ENCODE peak calls at places on chromosomes 11 and 22, in seven cellular contexts. K, O, R, T, L, D and M are unnamed samples.

GRCh38 chr11:64772318-64773018 is 5.9 kb downstream of the SF1 start:
- DNase-seq in K (no peak), O (no peak), R (no peak), T (no peak), L (no peak), D (no peak), M (no peak)

GRCh38 chr11:27904358-27905055 is 203.4 kb downstream of the KIF18A start:
- DNase-seq in K (no peak), O (no peak), R (no peak), T (peak), L (no peak), D (no peak), M (no peak)

GRCh38 chr11:101267654-101268053 is 138.0 kb upstream of the PGR start:
- DNase-seq in K (no peak), O (no peak), R (no peak), T (no peak), L (no peak), D (no peak), M (no peak)

GRCh38 chr11:102345923-102346322 is 1.1 kb upstream of the BIRC2 start:
- DNase-seq in K (no peak), O (no peak), R (no peak), T (peak), L (no peak), D (no peak), M (no peak)

GRCh38 chr11:120168960-120169681 is 31.2 kb upstream of the TRIM29 start:
- DNase-seq in K (peak), O (peak), R (peak), T (peak), L (peak), D (peak), M (peak)

GRCh38 chr11:1257916-1258315 is 35.0 kb downstream of the MUC5B start:
- DNase-seq in K (no peak), O (no peak), R (no peak), T (no peak), L (no peak), D (no peak), M (no peak)

GRCh38 chr22:39808087-39808486 is 85.5 kb downstream of the ENTHD1 start:
- DNase-seq in K (no peak), O (no peak), R (peak), T (no peak), L (peak), D (peak), M (peak)

GRCh38 chr11:59729884-59730283 is 16.2 kb upstream of the OR10V1 start:
- DNase-seq in K (no peak), O (no peak), R (no peak), T (no peak), L (no peak), D (no peak), M (no peak)

DNA sequence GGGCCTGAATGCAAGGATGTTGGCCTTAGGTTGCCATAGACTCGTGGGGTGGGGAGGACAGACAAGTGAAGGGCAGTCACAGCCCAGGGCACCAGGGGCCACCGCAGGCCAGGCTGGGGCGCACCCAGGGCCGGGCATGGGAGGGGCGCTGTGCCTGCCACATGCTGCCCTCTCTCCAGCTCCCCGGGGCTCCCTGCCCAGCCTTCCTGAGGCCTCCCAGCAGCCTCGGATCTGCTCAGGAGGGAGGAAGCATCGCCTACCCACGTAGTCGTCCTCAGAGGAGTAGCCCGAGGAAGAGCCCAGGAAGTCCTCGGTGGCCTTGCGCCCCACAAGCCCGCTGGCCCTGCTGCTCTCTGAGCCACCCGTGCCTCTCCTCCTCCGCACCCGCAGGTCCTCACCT is 5.2 kb downstream of the SUN2 start:
- DNase-seq in K (no peak), O (no peak), R (no peak), T (no peak), L (no peak), D (no peak), M (no peak)
- H3K27ac ChIP-seq in K (peak), O (no peak), R (no peak), T (no peak), L (no peak), D (peak), M (no peak)

GRCh38 chr11:13292970-13293369 is 15.4 kb downstream of the BMAL1 start:
- DNase-seq in K (no peak), O (no peak), R (peak), T (no peak), L (no peak), D (no peak), M (no peak)
- TF ChIP-seq CTCF in K (no peak), O (no peak), R (peak), T (no peak), L (no peak), D (no peak), M (no peak)

GRCh38 chr22:47630741-47631534 is 868.5 kb downstream of the TBC1D22A start:
- DNase-seq in K (no peak), O (no peak), R (no peak), T (no peak), L (no peak), D (no peak), M (no peak)
- H3K4me3 ChIP-seq in K (no peak), O (no peak), R (no peak), T (no peak), L (no peak), D (no peak), M (no peak)

GRCh38 chr11:133782116-133782725 is 63.1 kb downstream of the SPATA19 start:
- DNase-seq in K (no peak), O (no peak), R (no peak), T (no peak), L (no peak), D (no peak), M (no peak)

GRCh38 chr11:133776671-133777070 is 68.6 kb downstream of the SPATA19 start:
- DNase-seq in K (no peak), O (no peak), R (no peak), T (no peak), L (no peak), D (no peak), M (no peak)

GRCh38 chr11:133778161-133778560 is 67.2 kb downstream of the SPATA19 start:
- DNase-seq in K (no peak), O (no peak), R (peak), T (no peak), L (no peak), D (no peak), M (no peak)
- H3K27ac ChIP-seq in K (no peak), O (no peak), R (no peak), T (no peak), L (no peak), D (no peak), M (no peak)